ENCODE peak calls at places on chromosomes 5 and 9, in seven cellular contexts. One of them, this sample, is unnamed.

GRCh38 chr9:35774907-35775635 is 16.3 kb upstream of the NPR2 start:
- DNase-seq in posterior vena cava: no peak
- DNase-seq in endothelial cell of umbilical vein: peak; percentile 79
- DNase-seq in choroid plexus epithelial cell: no peak
- DNase-seq in progenitor cell of endocrine pancreas: no peak
- DNase-seq in left ventricle myocardium superior: no peak
- DNase-seq in G401: peak; percentile 81
- DNase-seq in this sample: no peak

GRCh38 chr5:145237843-145238242 is 597.3 kb downstream of the PRELID2 start:
- DNase-seq in endothelial cell of umbilical vein: peak; percentile 72
- DNase-seq in G401: peak; percentile 17
- DNase-seq in choroid plexus epithelial cell: peak; percentile 85
- DNase-seq in left ventricle myocardium superior: no peak
- DNase-seq in progenitor cell of endocrine pancreas: peak; percentile 34
- DNase-seq in posterior vena cava: no peak
- DNase-seq in this sample: peak; percentile 48

GRCh38 chr9:33374634-33375237 is 27.6 kb downstream of the AQP7 start:
- DNase-seq in G401: peak; percentile 88
- DNase-seq in progenitor cell of endocrine pancreas: peak; percentile 63
- DNase-seq in posterior vena cava: peak; percentile 84
- DNase-seq in choroid plexus epithelial cell: peak; percentile 88
- DNase-seq in left ventricle myocardium superior: peak; percentile 58
- DNase-seq in endothelial cell of umbilical vein: peak; percentile 88
- DNase-seq in this sample: peak; percentile 79

GRCh38 chr5:132655821-132656773 is 1.9 kb upstream of the IL13 start:
- DNase-seq in progenitor cell of endocrine pancreas: no peak
- DNase-seq in G401: peak; percentile 38
- DNase-seq in endothelial cell of umbilical vein: peak; percentile 13
- DNase-seq in posterior vena cava: no peak
- DNase-seq in left ventricle myocardium superior: no peak
- DNase-seq in choroid plexus epithelial cell: no peak
- DNase-seq in this sample: peak; percentile 27

GRCh38 chr5:87020099-87020934 is 247.4 kb upstream of the RASA1 start:
- DNase-seq in progenitor cell of endocrine pancreas: no peak
- DNase-seq in posterior vena cava: no peak
- DNase-seq in choroid plexus epithelial cell: peak; percentile 43
- DNase-seq in left ventricle myocardium superior: peak; percentile 31
- DNase-seq in endothelial cell of umbilical vein: no peak
- DNase-seq in G401: no peak
- DNase-seq in this sample: no peak

GRCh38 chr9:98541684-98542230 is 167.0 kb downstream of the GABBR2 start:
- DNase-seq in choroid plexus epithelial cell: no peak
- DNase-seq in G401: no peak
- DNase-seq in left ventricle myocardium superior: no peak
- DNase-seq in posterior vena cava: no peak
- DNase-seq in endothelial cell of umbilical vein: no peak
- DNase-seq in progenitor cell of endocrine pancreas: no peak
- DNase-seq in this sample: no peak

GRCh38 chr5:115810776-115811175 is 5.7 kb downstream of the CDO1 start:
- DNase-seq in endothelial cell of umbilical vein: peak; percentile 20
- DNase-seq in G401: no peak
- DNase-seq in posterior vena cava: no peak
- DNase-seq in choroid plexus epithelial cell: peak; percentile 34
- DNase-seq in left ventricle myocardium superior: no peak
- DNase-seq in progenitor cell of endocrine pancreas: no peak
- DNase-seq in this sample: no peak

GRCh38 chr9:38641985-38642864 is 21.8 kb upstream of the ANKRD18A start:
- DNase-seq in G401: peak; percentile 19
- DNase-seq in choroid plexus epithelial cell: peak; percentile 86
- DNase-seq in posterior vena cava: no peak
- DNase-seq in left ventricle myocardium superior: no peak
- DNase-seq in progenitor cell of endocrine pancreas: no peak
- DNase-seq in endothelial cell of umbilical vein: peak; percentile 36
- DNase-seq in this sample: peak; percentile 45

GRCh38 chr5:142012186-142012785 is 541 bp downstream of the GNPDA1 start:
- DNase-seq in posterior vena cava: peak; percentile 86
- DNase-seq in G401: peak; percentile 49
- DNase-seq in choroid plexus epithelial cell: peak; percentile 55
- DNase-seq in progenitor cell of endocrine pancreas: peak; percentile 30
- DNase-seq in left ventricle myocardium superior: peak; percentile 69
- DNase-seq in endothelial cell of umbilical vein: peak; percentile 52
- DNase-seq in this sample: peak; percentile 43

GRCh38 chr9:82606761-82607382 is 456.1 kb downstream of the RASEF start:
- DNase-seq in progenitor cell of endocrine pancreas: peak; percentile 31
- DNase-seq in choroid plexus epithelial cell: peak; percentile 89
- DNase-seq in left ventricle myocardium superior: no peak
- DNase-seq in G401: peak; percentile 71
- DNase-seq in posterior vena cava: no peak
- DNase-seq in endothelial cell of umbilical vein: peak; percentile 57
- DNase-seq in this sample: peak; percentile 39

GRCh38 chr5:134136771-134137170 is 22.3 kb downstream of the TCF7 start:
- DNase-seq in progenitor cell of endocrine pancreas: no peak
- DNase-seq in endothelial cell of umbilical vein: no peak
- DNase-seq in choroid plexus epithelial cell: no peak
- DNase-seq in left ventricle myocardium superior: no peak
- DNase-seq in G401: no peak
- DNase-seq in posterior vena cava: peak; percentile 44
- DNase-seq in this sample: peak; percentile 15

GRCh38 chr9:98410185-98410697 is 154.8 kb upstream of the TBC1D2 start:
- DNase-seq in choroid plexus epithelial cell: peak; percentile 85
- DNase-seq in progenitor cell of endocrine pancreas: no peak
- DNase-seq in G401: peak; percentile 80
- DNase-seq in endothelial cell of umbilical vein: peak; percentile 55
- DNase-seq in posterior vena cava: no peak
- DNase-seq in left ventricle myocardium superior: no peak
- DNase-seq in this sample: no peak

GRCh38 chr9:38047301-38048251 is 21.5 kb downstream of the SHB start:
- DNase-seq in endothelial cell of umbilical vein: peak; percentile 90
- DNase-seq in choroid plexus epithelial cell: peak; percentile 87
- DNase-seq in progenitor cell of endocrine pancreas: no peak
- DNase-seq in posterior vena cava: no peak
- DNase-seq in G401: peak; percentile 86
- DNase-seq in left ventricle myocardium superior: peak; percentile 75
- DNase-seq in this sample: peak; percentile 75

GRCh38 chr9:77215874-77216273 is 38.5 kb downstream of the VPS13A start:
- DNase-seq in G401: peak; percentile 7
- DNase-seq in progenitor cell of endocrine pancreas: no peak
- DNase-seq in posterior vena cava: no peak
- DNase-seq in choroid plexus epithelial cell: peak; percentile 74
- DNase-seq in endothelial cell of umbilical vein: peak; percentile 16
- DNase-seq in left ventricle myocardium superior: no peak
- DNase-seq in this sample: no peak

GRCh38 chr9:6827370-6827949 is 69.7 kb downstream of the KDM4C start:
- DNase-seq in progenitor cell of endocrine pancreas: peak; percentile 45
- DNase-seq in G401: peak; percentile 86
- DNase-seq in endothelial cell of umbilical vein: peak; percentile 69
- DNase-seq in choroid plexus epithelial cell: peak; percentile 71
- DNase-seq in posterior vena cava: no peak
- DNase-seq in left ventricle myocardium superior: no peak
- DNase-seq in this sample: no peak

GRCh38 chr5:139757727-139758509 is 37.7 kb upstream of the PSD2 start:
- DNase-seq in left ventricle myocardium superior: no peak
- DNase-seq in posterior vena cava: no peak
- DNase-seq in endothelial cell of umbilical vein: no peak
- DNase-seq in choroid plexus epithelial cell: no peak
- DNase-seq in G401: no peak
- DNase-seq in progenitor cell of endocrine pancreas: no peak
- DNase-seq in this sample: no peak

GRCh38 chr9:14627513-14627912 is 65.7 kb downstream of the ZDHHC21 start:
- DNase-seq in choroid plexus epithelial cell: no peak
- DNase-seq in G401: peak; percentile 27
- DNase-seq in posterior vena cava: no peak
- DNase-seq in left ventricle myocardium superior: no peak
- DNase-seq in progenitor cell of endocrine pancreas: no peak
- DNase-seq in endothelial cell of umbilical vein: no peak
- DNase-seq in this sample: no peak

GRCh38 chr5:89213584-89213983 is 330.6 kb upstream of the MEF2C start:
- DNase-seq in progenitor cell of endocrine pancreas: no peak
- DNase-seq in posterior vena cava: no peak
- DNase-seq in endothelial cell of umbilical vein: no peak
- DNase-seq in G401: peak; percentile 5
- DNase-seq in left ventricle myocardium superior: peak; percentile 32
- DNase-seq in choroid plexus epithelial cell: peak; percentile 85
- DNase-seq in this sample: no peak

GRCh38 chr5:174189638-174190037 is 144.1 kb downstream of the NSG2 start:
- DNase-seq in endothelial cell of umbilical vein: no peak
- DNase-seq in choroid plexus epithelial cell: no peak
- DNase-seq in progenitor cell of endocrine pancreas: no peak
- DNase-seq in left ventricle myocardium superior: no peak
- DNase-seq in G401: no peak
- DNase-seq in posterior vena cava: no peak
- DNase-seq in this sample: no peak

GRCh38 chr5:14588758-14589543 is 7.4 kb downstream of the OTULINL start:
- DNase-seq in progenitor cell of endocrine pancreas: no peak
- DNase-seq in left ventricle myocardium superior: no peak
- DNase-seq in posterior vena cava: no peak
- DNase-seq in endothelial cell of umbilical vein: no peak
- DNase-seq in G401: no peak
- DNase-seq in choroid plexus epithelial cell: no peak
- DNase-seq in this sample: no peak

GRCh38 chr9:78314953-78315870 is 18.3 kb downstream of the PSAT1 start:
- DNase-seq in G401: no peak
- DNase-seq in posterior vena cava: no peak
- DNase-seq in endothelial cell of umbilical vein: peak; percentile 50
- DNase-seq in choroid plexus epithelial cell: peak; percentile 77
- DNase-seq in progenitor cell of endocrine pancreas: no peak
- DNase-seq in left ventricle myocardium superior: no peak
- DNase-seq in this sample: no peak

GRCh38 chr9:86281577-86282076 is 711 bp downstream of the ISCA1 start:
- DNase-seq in posterior vena cava: no peak
- DNase-seq in endothelial cell of umbilical vein: no peak
- DNase-seq in left ventricle myocardium superior: no peak
- DNase-seq in G401: no peak
- DNase-seq in choroid plexus epithelial cell: no peak
- DNase-seq in progenitor cell of endocrine pancreas: peak; percentile 53
- DNase-seq in this sample: no peak

GRCh38 chr9:38026021-38026809 is 42.8 kb downstream of the SHB start:
- DNase-seq in left ventricle myocardium superior: peak; percentile 70
- DNase-seq in endothelial cell of umbilical vein: peak; percentile 98
- DNase-seq in posterior vena cava: no peak
- DNase-seq in G401: no peak
- DNase-seq in choroid plexus epithelial cell: peak; percentile 96
- DNase-seq in progenitor cell of endocrine pancreas: no peak
- DNase-seq in this sample: no peak

GRCh38 chr5:149724130-149724850 is 5.8 kb upstream of the PPARGC1B start:
- DNase-seq in posterior vena cava: no peak
- DNase-seq in G401: no peak
- DNase-seq in endothelial cell of umbilical vein: no peak
- DNase-seq in choroid plexus epithelial cell: peak; percentile 13
- DNase-seq in progenitor cell of endocrine pancreas: no peak
- DNase-seq in left ventricle myocardium superior: no peak
- DNase-seq in this sample: no peak

GRCh38 chr5:37838933-37839341 is 904 bp downstream of the GDNF start:
- DNase-seq in choroid plexus epithelial cell: no peak
- DNase-seq in G401: no peak
- DNase-seq in posterior vena cava: no peak
- DNase-seq in endothelial cell of umbilical vein: no peak
- DNase-seq in progenitor cell of endocrine pancreas: no peak
- DNase-seq in left ventricle myocardium superior: no peak
- DNase-seq in this sample: no peak

GRCh38 chr5:78984020-78984610 is 995 bp downstream of the ARSB start:
- DNase-seq in endothelial cell of umbilical vein: peak; percentile 73
- DNase-seq in G401: no peak
- DNase-seq in choroid plexus epithelial cell: peak; percentile 32
- DNase-seq in posterior vena cava: no peak
- DNase-seq in left ventricle myocardium superior: no peak
- DNase-seq in progenitor cell of endocrine pancreas: no peak
- DNase-seq in this sample: no peak

This sample was measured in stomach.